ENCODE peak calls at places on chromosomes 1 and 21, in five cellular contexts. N is H54; J is T-helper 1 cell; V is stimulated activated CD8-positive, alpha-beta memory T cell treated with anti-CD3 and anti-CD28 coated beads, Interleukin-15, amount 100 ng/mL, for 4 hours; W is Daoy. X is an unnamed sample.

GRCh38 chr1:232522189-232522588 is 107.7 kb downstream of the SIPA1L2 start:
- DNase-seq in N (no peak), J (no peak), V (no peak), W (no peak), X (no peak)

GRCh38 chr21:43266534-43266933 is 97.7 kb downstream of the CRYAA start:
- DNase-seq in N (no peak), J (no peak), V (no peak), W (no peak), X (no peak)

GRCh38 chr1:114024049-114024448 is 44.8 kb downstream of the OLFML3 start:
- DNase-seq in N (no peak), J (no peak), V (no peak), W (no peak), X (no peak)

GRCh38 chr1:68358439-68358838 is 91.3 kb downstream of the RPE65 start:
- DNase-seq in N (no peak), J (no peak), V (no peak), W (no peak), X (no peak)

GRCh38 chr1:222582099-222582774 is 7.5 kb downstream of the TAF1A start:
- DNase-seq in N (peak; percentile 12), J (no peak), V (no peak), W (peak; percentile 60), X (no peak)

GRCh38 chr1:248688527-248689298 is 13.9 kb downstream of the OR14I1 start:
- DNase-seq in N (no peak), J (no peak), V (no peak), W (no peak), X (no peak)

GRCh38 chr1:183472488-183473285 is at the start of gene SMG7:
- DNase-seq in N (peak; percentile 16), J (peak; percentile 40), V (peak; percentile 30), W (peak; percentile 31), X (no peak)

GRCh38 chr1:25579241-25579946 is 36.0 kb downstream of the LDLRAP1 start:
- DNase-seq in N (no peak), J (no peak), V (no peak), W (no peak), X (no peak)

GRCh38 chr1:26164036-26164927 is 4.5 kb downstream of the C1orf232 start:
- DNase-seq in N (no peak), J (peak; percentile 32), V (no peak), W (peak; percentile 56), X (no peak)

GRCh38 chr1:11860083-11860482 is 1.3 kb upstream of the NPPB start:
- DNase-seq in N (no peak), J (no peak), V (no peak), W (no peak), X (no peak)

GRCh38 chr21:44527156-44527982 is 12.6 kb downstream of the KRTAP10-1 start:
- DNase-seq in N (no peak), J (no peak), V (no peak), W (no peak), X (no peak)

GRCh38 chr1:228735871-228736586 is 750 bp downstream of the RHOU start:
- DNase-seq in N (no peak), J (peak; percentile 15), V (no peak), W (peak; percentile 54), X (no peak)

GRCh38 chr1:116580446-116581322 is 9.9 kb upstream of the CD58 start:
- DNase-seq in N (no peak), J (no peak), V (no peak), W (no peak), X (no peak)

GRCh38 chr21:21286170-21286798 is 288.1 kb downstream of the NCAM2 start:
- DNase-seq in N (no peak), J (no peak), V (no peak), W (no peak), X (no peak)

GRCh38 chr1:176374967-176375569 is 87.9 kb upstream of the PAPPA2 start:
- DNase-seq in N (peak; percentile 27), J (no peak), V (peak; percentile 8), W (peak; percentile 27), X (peak; percentile 35)

GRCh38 chr1:169890761-169891538 is 2.7 kb downstream of the SCYL3 start:
- DNase-seq in N (no peak), J (no peak), V (no peak), W (peak; percentile 19), X (peak; percentile 9)

GRCh38 chr1:94720091-94720793 is 99.9 kb upstream of the SLC44A3 start:
- DNase-seq in N (no peak), J (no peak), V (no peak), W (no peak), X (peak; percentile 44)

GRCh38 chr1:63630666-63631065 is 37.5 kb downstream of the PGM1 start:
- DNase-seq in N (no peak), J (no peak), V (no peak), W (no peak), X (no peak)

GRCh38 chr1:245683377-245683716 is 528.6 kb downstream of the KIF26B start:
- DNase-seq in N (no peak), J (no peak), V (no peak), W (no peak), X (no peak)

GRCh38 chr1:159923203-159924024 is 1.9 kb downstream of the TAGLN2 start:
- DNase-seq in N (peak; percentile 92), J (peak; percentile 90), V (peak; percentile 68), W (peak; percentile 94), X (peak; percentile 76)

GRCh38 chr1:233843523-233844204 is 60.8 kb upstream of the SLC35F3 start:
- DNase-seq in N (peak; percentile 4), J (no peak), V (no peak), W (peak; percentile 82), X (no peak)

GRCh38 chr1:150162862-150163706 is 13.4 kb downstream of the PLEKHO1 start:
- DNase-seq in N (peak; percentile 86), J (no peak), V (no peak), W (peak; percentile 98), X (peak; percentile 56)

GRCh38 chr1:221740941-221741363 is 937 bp downstream of the DUSP10 start:
- DNase-seq in N (no peak), J (no peak), V (no peak), W (no peak), X (no peak)

GRCh38 chr1:203644661-203645510 is 18.3 kb downstream of the ATP2B4 start:
- DNase-seq in N (no peak), J (no peak), V (no peak), W (peak; percentile 84), X (no peak)

GRCh38 chr1:88935522-88936222 is 44.3 kb upstream of the GTF2B start:
- DNase-seq in N (peak; percentile 24), J (no peak), V (no peak), W (peak; percentile 46), X (peak; percentile 5)

GRCh38 chr1:9404541-9404940 is 111.8 kb downstream of the SPSB1 start:
- DNase-seq in N (no peak), J (no peak), V (no peak), W (no peak), X (no peak)

GRCh38 chr1:94725566-94725965 is 94.6 kb upstream of the SLC44A3 start:
- DNase-seq in N (no peak), J (no peak), V (no peak), W (peak; percentile 97), X (no peak)

GRCh38 chr1:42143875-42144274 is 9.3 kb upstream of the GUCA2B start:
- DNase-seq in N (no peak), J (no peak), V (no peak), W (no peak), X (no peak)

GRCh38 chr1:246335126-246335525 is 172.0 kb downstream of the SMYD3 start:
- DNase-seq in N (no peak), J (no peak), V (no peak), W (no peak), X (no peak)

GRCh38 chr1:38915352-38915948 is 26.2 kb downstream of the RHBDL2 start:
- DNase-seq in N (no peak), J (no peak), V (no peak), W (peak; percentile 18), X (no peak)

X was measured in SIG-M5.